ENCODE peak calls at places on chromosomes 13 and 19, in six cellular contexts. One of them, this sample, is unnamed.

GRCh38 chr19:49739933-49740332 is 23.2 kb downstream of the TSKS start:
- DNase-seq in renal cortical epithelial cell: no peak
- DNase-seq in H1: no peak
- DNase-seq in activated CD4-positive, alpha-beta T cell treated with anti-CD3 and anti-CD28 coated beads, Interleukin-2, amount 50 U/mL, for 48 hours: no peak
- DNase-seq in cardiac fibroblast: no peak
- DNase-seq in stimulated activated CD8-positive, alpha-beta memory T cell treated with anti-CD3 and anti-CD28 coated beads, Interleukin-2, amount 100 ng/mL, for 1 hour: no peak
- DNase-seq in this sample: no peak

GRCh38 chr13:99983401-99984133 is 2.0 kb downstream of the ZIC2 start:
- DNase-seq in renal cortical epithelial cell: no peak
- DNase-seq in H1: no peak
- DNase-seq in activated CD4-positive, alpha-beta T cell treated with anti-CD3 and anti-CD28 coated beads, Interleukin-2, amount 50 U/mL, for 48 hours: no peak
- DNase-seq in cardiac fibroblast: no peak
- DNase-seq in stimulated activated CD8-positive, alpha-beta memory T cell treated with anti-CD3 and anti-CD28 coated beads, Interleukin-2, amount 100 ng/mL, for 1 hour: no peak
- DNase-seq in this sample: no peak

GRCh38 chr19:50061650-50062049 is 35.8 kb downstream of the ZNF473 start:
- DNase-seq in renal cortical epithelial cell: no peak
- DNase-seq in H1: no peak
- DNase-seq in activated CD4-positive, alpha-beta T cell treated with anti-CD3 and anti-CD28 coated beads, Interleukin-2, amount 50 U/mL, for 48 hours: no peak
- DNase-seq in cardiac fibroblast: no peak
- DNase-seq in stimulated activated CD8-positive, alpha-beta memory T cell treated with anti-CD3 and anti-CD28 coated beads, Interleukin-2, amount 100 ng/mL, for 1 hour: no peak
- DNase-seq in this sample: no peak

GRCh38 chr13:24725379-24725778 is 38.6 kb upstream of the RNF17 start:
- DNase-seq in renal cortical epithelial cell: no peak
- DNase-seq in H1: no peak
- DNase-seq in activated CD4-positive, alpha-beta T cell treated with anti-CD3 and anti-CD28 coated beads, Interleukin-2, amount 50 U/mL, for 48 hours: no peak
- DNase-seq in cardiac fibroblast: no peak
- DNase-seq in stimulated activated CD8-positive, alpha-beta memory T cell treated with anti-CD3 and anti-CD28 coated beads, Interleukin-2, amount 100 ng/mL, for 1 hour: no peak
- DNase-seq in this sample: no peak

GRCh38 chr19:44653977-44654784 is 10.5 kb downstream of the PVR start:
- DNase-seq in renal cortical epithelial cell: peak
- DNase-seq in H1: no peak
- DNase-seq in activated CD4-positive, alpha-beta T cell treated with anti-CD3 and anti-CD28 coated beads, Interleukin-2, amount 50 U/mL, for 48 hours: peak
- DNase-seq in cardiac fibroblast: peak
- DNase-seq in stimulated activated CD8-positive, alpha-beta memory T cell treated with anti-CD3 and anti-CD28 coated beads, Interleukin-2, amount 100 ng/mL, for 1 hour: peak
- DNase-seq in this sample: peak

GRCh38 chr13:30340367-30341184 is 33.2 kb upstream of the KATNAL1 start:
- DNase-seq in renal cortical epithelial cell: peak
- DNase-seq in H1: no peak
- DNase-seq in activated CD4-positive, alpha-beta T cell treated with anti-CD3 and anti-CD28 coated beads, Interleukin-2, amount 50 U/mL, for 48 hours: no peak
- DNase-seq in cardiac fibroblast: peak
- DNase-seq in stimulated activated CD8-positive, alpha-beta memory T cell treated with anti-CD3 and anti-CD28 coated beads, Interleukin-2, amount 100 ng/mL, for 1 hour: no peak
- DNase-seq in this sample: no peak

GRCh38 chr19:50314724-50315700 is 14.2 kb downstream of the KCNC3 start:
- DNase-seq in renal cortical epithelial cell: no peak
- DNase-seq in H1: no peak
- DNase-seq in activated CD4-positive, alpha-beta T cell treated with anti-CD3 and anti-CD28 coated beads, Interleukin-2, amount 50 U/mL, for 48 hours: no peak
- DNase-seq in cardiac fibroblast: no peak
- DNase-seq in stimulated activated CD8-positive, alpha-beta memory T cell treated with anti-CD3 and anti-CD28 coated beads, Interleukin-2, amount 100 ng/mL, for 1 hour: no peak
- DNase-seq in this sample: no peak

GRCh38 chr19:4007836-4008539 is 452 bp downstream of the PIAS4 start:
- DNase-seq in renal cortical epithelial cell: no peak
- DNase-seq in H1: no peak
- DNase-seq in activated CD4-positive, alpha-beta T cell treated with anti-CD3 and anti-CD28 coated beads, Interleukin-2, amount 50 U/mL, for 48 hours: peak
- DNase-seq in cardiac fibroblast: no peak
- DNase-seq in stimulated activated CD8-positive, alpha-beta memory T cell treated with anti-CD3 and anti-CD28 coated beads, Interleukin-2, amount 100 ng/mL, for 1 hour: no peak
- DNase-seq in this sample: peak

GRCh38 chr13:46565808-46566750 is 13.1 kb downstream of the LRCH1 start:
- DNase-seq in renal cortical epithelial cell: no peak
- DNase-seq in H1: no peak
- DNase-seq in activated CD4-positive, alpha-beta T cell treated with anti-CD3 and anti-CD28 coated beads, Interleukin-2, amount 50 U/mL, for 48 hours: no peak
- DNase-seq in cardiac fibroblast: no peak
- DNase-seq in stimulated activated CD8-positive, alpha-beta memory T cell treated with anti-CD3 and anti-CD28 coated beads, Interleukin-2, amount 100 ng/mL, for 1 hour: no peak
- DNase-seq in this sample: no peak

GRCh38 chr13:33610471-33611015 is 207.4 kb upstream of the RFC3 start:
- DNase-seq in renal cortical epithelial cell: peak
- DNase-seq in H1: peak
- DNase-seq in activated CD4-positive, alpha-beta T cell treated with anti-CD3 and anti-CD28 coated beads, Interleukin-2, amount 50 U/mL, for 48 hours: peak
- DNase-seq in cardiac fibroblast: peak
- DNase-seq in stimulated activated CD8-positive, alpha-beta memory T cell treated with anti-CD3 and anti-CD28 coated beads, Interleukin-2, amount 100 ng/mL, for 1 hour: no peak
- DNase-seq in this sample: peak

GRCh38 chr19:33217881-33218280 is 7.8 kb downstream of the SLC7A10 start:
- DNase-seq in renal cortical epithelial cell: no peak
- DNase-seq in H1: no peak
- DNase-seq in activated CD4-positive, alpha-beta T cell treated with anti-CD3 and anti-CD28 coated beads, Interleukin-2, amount 50 U/mL, for 48 hours: no peak
- DNase-seq in cardiac fibroblast: no peak
- DNase-seq in stimulated activated CD8-positive, alpha-beta memory T cell treated with anti-CD3 and anti-CD28 coated beads, Interleukin-2, amount 100 ng/mL, for 1 hour: no peak
- DNase-seq in this sample: no peak

GRCh38 chr13:34294483-34295129 is 476.7 kb downstream of the RFC3 start:
- DNase-seq in renal cortical epithelial cell: peak
- DNase-seq in H1: no peak
- DNase-seq in activated CD4-positive, alpha-beta T cell treated with anti-CD3 and anti-CD28 coated beads, Interleukin-2, amount 50 U/mL, for 48 hours: no peak
- DNase-seq in cardiac fibroblast: no peak
- DNase-seq in stimulated activated CD8-positive, alpha-beta memory T cell treated with anti-CD3 and anti-CD28 coated beads, Interleukin-2, amount 100 ng/mL, for 1 hour: no peak
- DNase-seq in this sample: no peak

GRCh38 chr13:26721251-26721939 is 39.2 kb downstream of the GPR12 start:
- DNase-seq in renal cortical epithelial cell: no peak
- DNase-seq in H1: no peak
- DNase-seq in activated CD4-positive, alpha-beta T cell treated with anti-CD3 and anti-CD28 coated beads, Interleukin-2, amount 50 U/mL, for 48 hours: peak
- DNase-seq in cardiac fibroblast: no peak
- DNase-seq in stimulated activated CD8-positive, alpha-beta memory T cell treated with anti-CD3 and anti-CD28 coated beads, Interleukin-2, amount 100 ng/mL, for 1 hour: no peak
- DNase-seq in this sample: peak

GRCh38 chr19:4380254-4380727 is 20.1 kb downstream of the SH3GL1 start:
- DNase-seq in renal cortical epithelial cell: no peak
- DNase-seq in H1: no peak
- DNase-seq in activated CD4-positive, alpha-beta T cell treated with anti-CD3 and anti-CD28 coated beads, Interleukin-2, amount 50 U/mL, for 48 hours: peak
- DNase-seq in cardiac fibroblast: no peak
- DNase-seq in stimulated activated CD8-positive, alpha-beta memory T cell treated with anti-CD3 and anti-CD28 coated beads, Interleukin-2, amount 100 ng/mL, for 1 hour: no peak
- DNase-seq in this sample: peak

GRCh38 chr19:15122331-15123030 is 15.3 kb downstream of the SYDE1 start:
- DNase-seq in renal cortical epithelial cell: no peak
- DNase-seq in H1: no peak
- DNase-seq in activated CD4-positive, alpha-beta T cell treated with anti-CD3 and anti-CD28 coated beads, Interleukin-2, amount 50 U/mL, for 48 hours: no peak
- DNase-seq in cardiac fibroblast: no peak
- DNase-seq in stimulated activated CD8-positive, alpha-beta memory T cell treated with anti-CD3 and anti-CD28 coated beads, Interleukin-2, amount 100 ng/mL, for 1 hour: no peak
- DNase-seq in this sample: no peak

GRCh38 chr19:38932425-38933179 is 1.9 kb downstream of the MRPS12 start:
- DNase-seq in renal cortical epithelial cell: peak
- DNase-seq in H1: no peak
- DNase-seq in activated CD4-positive, alpha-beta T cell treated with anti-CD3 and anti-CD28 coated beads, Interleukin-2, amount 50 U/mL, for 48 hours: no peak
- DNase-seq in cardiac fibroblast: peak
- DNase-seq in stimulated activated CD8-positive, alpha-beta memory T cell treated with anti-CD3 and anti-CD28 coated beads, Interleukin-2, amount 100 ng/mL, for 1 hour: no peak
- DNase-seq in this sample: no peak

GRCh38 chr13:71240906-71241305 is 626.1 kb downstream of the DACH1 start:
- DNase-seq in renal cortical epithelial cell: peak
- DNase-seq in H1: no peak
- DNase-seq in activated CD4-positive, alpha-beta T cell treated with anti-CD3 and anti-CD28 coated beads, Interleukin-2, amount 50 U/mL, for 48 hours: no peak
- DNase-seq in cardiac fibroblast: peak
- DNase-seq in stimulated activated CD8-positive, alpha-beta memory T cell treated with anti-CD3 and anti-CD28 coated beads, Interleukin-2, amount 100 ng/mL, for 1 hour: no peak
- DNase-seq in this sample: no peak

This sample was measured in activated CD8-positive, alpha-beta memory T cell treated with anti-CD3 and anti-CD28 coated beads, Interleukin-2, amount 50 U/mL, for 48 hours.